ENCODE peak calls at places on chromosome 19, in six cellular contexts. T is Caco-2, C is GM23248, J is body of pancreas, N is esophagus squamous epithelium, A is heart left ventricle. P is an unnamed sample.
A peak's percentile ranks its signal among the peaks of the same experiment; 100 is the strongest.

GRCh38 chr19:55426042-55426441 is 17.1 kb downstream of the SHISA7 start:
- DNase-seq in C (no peak), N (no peak), A (no peak), J (no peak), T (no peak), P (no peak)

GRCh38 chr19:29850482-29850881 is 38.7 kb downstream of the CCNE1 start:
- DNase-seq in T (no peak), N (no peak), C (no peak), J (no peak), A (no peak), P (no peak)

GRCh38 chr19:33375760-33376159 is 2.3 kb downstream of the CEBPG start:
- DNase-seq in A (no peak), J (no peak), T (no peak), C (peak; percentile 61), N (no peak), P (no peak)

GRCh38 chr19:42295831-42296525 is 6.0 kb upstream of the PRR19 start:
- DNase-seq in J (peak; percentile 83), N (no peak), A (peak; percentile 82), C (peak; percentile 65), T (peak; percentile 95), P (peak; percentile 90)

GRCh38 chr19:5345895-5346386 is 5.3 kb upstream of the PTPRS start:
- DNase-seq in N (no peak), J (no peak), C (peak; percentile 70), A (no peak), T (no peak), P (peak; percentile 59)

GRCh38 chr19:32558607-32559228 is 22.3 kb upstream of the PDCD5 start:
- DNase-seq in N (no peak), C (no peak), J (no peak), A (no peak), T (no peak), P (no peak)

GRCh38 chr19:47257411-47258169 is 1.3 kb downstream of the CCDC9 start:
- DNase-seq in T (no peak), A (no peak), J (no peak), C (no peak), N (peak; percentile 93), P (no peak)

GRCh38 chr19:55348317-55349034 is 6.0 kb downstream of the COX6B2 start:
- DNase-seq in A (no peak), N (no peak), T (no peak), C (no peak), J (no peak), P (no peak)

GRCh38 chr19:35295792-35296462 is 4.0 kb downstream of the MAG start:
- DNase-seq in C (no peak), N (no peak), T (no peak), J (no peak), A (no peak), P (no peak)

GRCh38 chr19:10691883-10692282 is 9.4 kb upstream of the QTRT1 start:
- DNase-seq in N (no peak), T (no peak), C (no peak), J (no peak), A (no peak), P (no peak)

GRCh38 chr19:40688294-40688693 is 2.2 kb downstream of the NUMBL start:
- DNase-seq in C (no peak), T (no peak), A (no peak), J (no peak), N (no peak), P (no peak)

GRCh38 chr19:13234518-13234917 is 84.3 kb downstream of the IER2 start:
- DNase-seq in N (no peak), C (peak; percentile 65), A (no peak), J (peak; percentile 69), T (peak; percentile 70), P (no peak)

GRCh38 chr19:35213678-35214632 is 14.6 kb downstream of the FAM187B start:
- DNase-seq in T (no peak), A (peak; percentile 80), C (peak; percentile 69), J (peak; percentile 83), N (peak; percentile 70), P (peak; percentile 84)

GRCh38 chr19:6092329-6093286 is 17.7 kb downstream of the RFX2 start:
- DNase-seq in N (no peak), A (peak; percentile 79), C (peak; percentile 98), J (peak; percentile 81), T (peak; percentile 84), P (peak; percentile 90)

GRCh38 chr19:13615890-13616289 is 109.6 kb upstream of the CACNA1A start:
- DNase-seq in C (no peak), T (no peak), N (no peak), J (no peak), A (no peak), P (no peak)

GRCh38 chr19:18208098-18208951 is 4.5 kb upstream of the RAB3A start:
- DNase-seq in A (peak; percentile 46), N (no peak), T (peak; percentile 57), C (peak; percentile 95), J (peak; percentile 32), P (no peak)

GRCh38 chr19:5319516-5319915 is 21.1 kb downstream of the PTPRS start:
- DNase-seq in T (no peak), C (no peak), J (no peak), N (no peak), A (no peak), P (no peak)

GRCh38 chr19:4815426-4816387 is 15.8 kb downstream of the TICAM1 start:
- DNase-seq in J (peak; percentile 90), T (peak; percentile 89), N (peak; percentile 51), A (peak; percentile 89), C (peak; percentile 96), P (peak; percentile 95)

GRCh38 chr19:32404939-32405430 is 585 bp upstream of the DPY19L3 start:
- DNase-seq in N (no peak), T (peak; percentile 59), C (peak; percentile 55), A (peak; percentile 71), J (peak; percentile 67), P (peak; percentile 81)

GRCh38 chr19:18442941-18443340 is 5.0 kb upstream of the ISYNA1 start:
- DNase-seq in T (no peak), A (no peak), J (no peak), N (no peak), C (no peak), P (no peak)

GRCh38 chr19:55508120-55508519 is 19.9 kb downstream of the SSC5D start:
- DNase-seq in A (no peak), C (no peak), T (no peak), J (no peak), N (no peak), P (no peak)

DNA sequence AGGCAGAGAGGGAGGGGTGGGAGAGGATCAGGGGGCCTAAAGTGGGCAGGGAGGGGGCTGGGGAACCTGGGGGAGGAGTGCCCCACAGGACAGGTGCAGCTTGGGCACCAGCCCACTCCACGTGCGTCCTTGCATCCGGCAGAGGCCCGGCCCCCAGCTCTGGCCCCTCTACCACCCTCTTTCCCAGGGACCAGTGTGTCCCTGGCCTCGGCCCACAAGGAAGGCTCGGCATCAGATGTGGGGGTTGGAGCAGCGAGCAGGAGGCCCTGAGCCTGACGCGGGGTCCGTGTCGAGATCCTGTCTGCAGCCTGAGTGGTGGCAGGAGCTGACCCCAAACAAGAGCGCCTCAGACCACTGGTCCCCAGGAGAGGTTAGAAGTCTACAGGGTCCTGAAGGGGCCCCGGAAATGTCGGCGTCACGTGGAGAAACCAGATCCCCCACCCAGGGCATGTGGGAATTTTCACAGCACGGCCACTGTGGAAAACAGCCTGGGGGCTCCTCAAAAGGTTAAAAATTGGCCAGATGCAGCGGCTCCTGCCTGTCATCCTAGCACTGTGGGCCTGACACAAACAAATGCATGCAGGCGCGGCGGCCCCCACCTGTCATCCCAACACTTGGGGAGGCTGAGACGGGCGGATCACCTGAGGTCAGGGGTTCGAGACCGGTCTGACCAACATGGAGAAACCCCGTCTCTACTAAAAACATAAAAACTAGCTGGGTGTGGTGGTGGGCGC is 21.5 kb downstream of the SHC2 start:
- DNase-seq in J (no peak), N (no peak), T (no peak), A (no peak), C (no peak), P (no peak)
- H3K36me3 ChIP-seq in J (peaks cover 2% of the 10 kb centered on the region), N (no peaks in the 10 kb centered on the region), T (no peaks in the 10 kb centered on the region), A (no peaks in the 10 kb centered on the region), C (no peaks in the 10 kb centered on the region), P (peaks cover 3% of the 10 kb centered on the region)

DNA sequence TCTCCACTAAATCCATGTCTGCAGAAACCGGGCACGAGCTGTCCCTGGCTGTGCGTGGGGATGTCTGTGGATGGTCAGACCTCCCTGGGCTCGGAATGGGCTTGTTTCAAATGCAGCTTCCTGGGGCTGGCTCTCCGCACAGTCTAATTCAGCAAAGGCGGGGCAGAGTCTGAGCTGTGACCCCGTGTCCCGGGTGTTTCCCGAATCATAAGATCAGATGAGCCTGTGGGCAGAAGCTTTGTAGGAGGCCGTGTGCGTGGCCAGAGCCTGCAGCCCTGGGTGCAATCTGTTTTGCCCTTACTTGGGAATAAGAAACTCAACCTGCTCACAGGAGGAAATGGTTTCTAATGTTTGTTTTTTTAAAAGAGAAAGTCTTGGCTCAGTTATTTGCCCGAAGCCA is 13.9 kb upstream of the GNA11 start:
- DNase-seq in N (no peak), A (peak; percentile 27), T (no peak), J (no peak), C (peak; percentile 27), P (no peak)
- H3K4me1 ChIP-seq in N (peaks cover 24% of the 10 kb centered on the region), A (peaks cover 6% of the 10 kb centered on the region), T (peaks cover 9% of the 10 kb centered on the region), J (peaks cover 9% of the 10 kb centered on the region), C (no peaks in the 10 kb centered on the region), P (peaks cover 14% of the 10 kb centered on the region)

DNA sequence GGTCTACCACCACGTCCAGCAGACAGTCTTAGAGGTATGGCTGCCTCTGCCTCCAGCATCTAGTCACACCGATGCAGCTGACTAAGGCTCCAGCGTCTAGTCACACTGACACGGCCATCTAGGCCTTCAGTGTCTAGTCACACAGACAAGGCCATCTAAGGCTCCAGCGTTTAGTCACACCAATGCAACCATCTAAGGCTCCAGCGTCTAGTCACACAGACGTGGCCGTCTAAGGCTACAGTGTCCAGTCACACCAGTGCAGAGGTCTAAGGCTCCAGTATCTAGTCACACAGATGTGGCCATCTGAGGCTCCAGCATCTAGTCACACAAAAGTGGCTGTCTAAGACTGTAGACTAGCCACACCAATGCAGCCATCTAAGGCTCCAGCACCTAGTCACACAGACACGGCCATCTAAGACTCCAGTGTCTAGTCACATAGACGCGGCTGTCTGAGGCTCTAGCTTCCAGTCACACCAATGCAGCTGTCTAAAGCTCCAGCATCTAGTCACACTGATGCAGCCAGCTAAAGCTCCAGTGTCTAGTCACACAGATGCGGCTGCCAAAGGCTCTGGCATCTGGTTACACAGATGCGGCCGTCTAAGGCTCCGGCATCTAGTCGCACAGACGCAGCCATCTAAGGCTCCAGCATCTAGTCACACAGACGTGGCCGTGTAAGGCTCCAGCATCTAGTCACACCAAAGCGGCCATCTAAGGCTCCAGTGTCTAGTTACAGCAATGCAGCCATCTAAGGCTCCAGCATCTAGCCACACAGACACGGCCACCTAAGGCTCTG is 55.1 kb downstream of the KLF2 start:
- DNase-seq in A (no peak), C (no peak), N (no peak), J (peak; percentile 3), T (no peak), P (no peak)
- H3K36me3 ChIP-seq in A (peaks cover 3% of the 10 kb centered on the region), C (no peaks in the 10 kb centered on the region), N (peaks cover 84% of the 10 kb centered on the region), J (peaks cover 8% of the 10 kb centered on the region), T (peaks cover 9% of the 10 kb centered on the region), P (peaks cover 41% of the 10 kb centered on the region)

GRCh38 chr19:48872884-48873475 is 759 bp downstream of the PPP1R15A start:
- DNase-seq in A (peak; percentile 91), J (peak; percentile 93), C (peak; percentile 98), T (peak; percentile 91), N (peak; percentile 52), P (peak; percentile 97)
- H3K4me1 ChIP-seq in A (peaks cover 58% of the 10 kb centered on the region), J (peaks cover 41% of the 10 kb centered on the region), C (peaks cover 19% of the 10 kb centered on the region), T (peaks cover 56% of the 10 kb centered on the region), N (peaks cover 70% of the 10 kb centered on the region), P (no peaks in the 10 kb centered on the region)

GRCh38 chr19:44344255-44344654 is 12.2 kb downstream of the ZNF112 start:
- DNase-seq in A (no peak), C (no peak), T (no peak), N (no peak), J (no peak), P (no peak)
- H3K36me3 ChIP-seq in A (no peaks in the 10 kb centered on the region), C (peaks cover 4% of the 10 kb centered on the region), T (no peaks in the 10 kb centered on the region), N (peaks cover 68% of the 10 kb centered on the region), J (peaks cover 2% of the 10 kb centered on the region), P (peaks cover 15% of the 10 kb centered on the region)

GRCh38 chr19:45059258-45059965 is 16.9 kb downstream of the ZNF296 start:
- DNase-seq in A (peak; percentile 67), J (peak; percentile 71), C (peak; percentile 82), T (peak; percentile 89), N (no peak), P (peak; percentile 73)
- H3K4me1 ChIP-seq in A (no peaks in the 10 kb centered on the region), J (no peaks in the 10 kb centered on the region), C (no peaks in the 10 kb centered on the region), T (no peaks in the 10 kb centered on the region), N (peaks cover 9% of the 10 kb centered on the region), P (no peaks in the 10 kb centered on the region)

P was measured in right atrium auricular region.